ENCODE peak calls at places on chromosome 17, in eight cellular contexts. Z is non-pigmented ciliary epithelial cell; M is GM12865; K is CD8-positive, alpha-beta memory T cell; R is mesenchymal stem cell; T is amygdala; C is left ventricle myocardium inferior; S is H9. U is an unnamed sample.

GRCh38 chr17:81870155-81870977 is 771 bp downstream of the ARHGDIA start:
- DNase-seq in Z (no peak), M (peak), K (peak), R (peak), T (no peak), C (no peak), S (peak), U (no peak)

GRCh38 chr17:42743595-42744282 is 1.1 kb downstream of the EZH1 start:
- DNase-seq in Z (no peak), M (no peak), K (no peak), R (no peak), T (no peak), C (no peak), S (no peak), U (no peak)

GRCh38 chr17:50058296-50058945 is 2.5 kb downstream of the ITGA3 start:
- DNase-seq in Z (no peak), M (no peak), K (no peak), R (peak), T (no peak), C (no peak), S (no peak), U (no peak)

GRCh38 chr17:82106697-82107305 is 8.8 kb upstream of the FASN start:
- DNase-seq in Z (no peak), M (no peak), K (no peak), R (no peak), T (no peak), C (peak), S (no peak), U (no peak)

GRCh38 chr17:42997390-42997983 is 732 bp upstream of the RPL27 start:
- DNase-seq in Z (no peak), M (no peak), K (no peak), R (no peak), T (no peak), C (no peak), S (no peak), U (no peak)

GRCh38 chr17:2980904-2981246 is 82.5 kb downstream of the OR1D5 start:
- DNase-seq in Z (no peak), M (no peak), K (no peak), R (no peak), T (no peak), C (no peak), S (peak), U (no peak)

GRCh38 chr17:40124279-40125141 is 2.7 kb downstream of the MSL1 start:
- DNase-seq in Z (no peak), M (no peak), K (no peak), R (peak), T (peak), C (no peak), S (no peak), U (no peak)

GRCh38 chr17:29510953-29511352 is 55.9 kb downstream of the ABHD15 start:
- DNase-seq in Z (no peak), M (no peak), K (no peak), R (no peak), T (no peak), C (no peak), S (no peak), U (no peak)

GRCh38 chr17:30570596-30571265 is 93.5 kb downstream of the GOSR1 start:
- DNase-seq in Z (no peak), M (no peak), K (no peak), R (no peak), T (no peak), C (no peak), S (peak), U (no peak)

GRCh38 chr17:74012465-74012864 is 191.0 kb upstream of the RPL38 start:
- DNase-seq in Z (no peak), M (no peak), K (no peak), R (no peak), T (no peak), C (no peak), S (no peak), U (no peak)

GRCh38 chr17:50950002-50950877 is 84.1 kb upstream of the TOB1 start:
- DNase-seq in Z (peak), M (peak), K (peak), R (peak), T (peak), C (peak), S (peak), U (peak)

GRCh38 chr17:57782051-57782490 is 37.0 kb upstream of the CCDC182 start:
- DNase-seq in Z (no peak), M (no peak), K (no peak), R (no peak), T (peak), C (no peak), S (no peak), U (no peak)

GRCh38 chr17:79322216-79323123 is 247.8 kb downstream of the ENGASE start:
- DNase-seq in Z (no peak), M (no peak), K (no peak), R (no peak), T (no peak), C (no peak), S (no peak), U (no peak)

GRCh38 chr17:81385320-81386111 is 9.7 kb upstream of the BAHCC1 start:
- DNase-seq in Z (no peak), M (no peak), K (no peak), R (no peak), T (peak), C (no peak), S (no peak), U (no peak)